ENCODE peak calls at places on chromosomes 4 and X, in four cellular contexts. One of them, this sample, is unnamed.

GRCh38 chr4:101258782-101259353 is 88.5 kb downstream of the PPP3CA start:
- DNase-seq in HepG2: no peak
- DNase-seq in HCT116: no peak
- DNase-seq in K562: no peak
- DNase-seq in this sample: no peak

GRCh38 chrX:57453901-57454300 is 137.9 kb upstream of the ZXDB start:
- DNase-seq in HepG2: peak; percentile 28
- DNase-seq in K562: peak; percentile 12
- DNase-seq in HCT116: no peak
- DNase-seq in this sample: peak; percentile 3

GRCh38 chr4:88609387-88609786 is 17.1 kb downstream of the HERC3 start:
- DNase-seq in HCT116: no peak
- DNase-seq in K562: peak; percentile 12
- DNase-seq in HepG2: no peak
- DNase-seq in this sample: no peak

GRCh38 chr4:174012135-174012923 is 271.1 kb downstream of the FBXO8 start:
- DNase-seq in HepG2: no peak
- DNase-seq in HCT116: no peak
- DNase-seq in K562: no peak
- DNase-seq in this sample: no peak

GRCh38 chrX:118523920-118524319 is 28.3 kb downstream of the DOCK11 start:
- DNase-seq in HCT116: no peak
- DNase-seq in K562: no peak
- DNase-seq in HepG2: no peak
- DNase-seq in this sample: no peak

GRCh38 chr4:71941001-71941400 is 90.8 kb upstream of the NPFFR2 start:
- DNase-seq in HepG2: peak; percentile 1
- DNase-seq in HCT116: peak; percentile 1
- DNase-seq in K562: peak; percentile 21
- DNase-seq in this sample: peak; percentile 17

GRCh38 chr4:74840931-74841330 is 46.6 kb upstream of the BTC start:
- DNase-seq in K562: no peak
- DNase-seq in HCT116: no peak
- DNase-seq in HepG2: no peak
- DNase-seq in this sample: no peak

GRCh38 chr4:100348472-100348871 is 158.2 kb upstream of the DDIT4L start:
- DNase-seq in HCT116: peak; percentile 88
- DNase-seq in HepG2: peak; percentile 2
- DNase-seq in K562: no peak
- DNase-seq in this sample: no peak

GRCh38 chr4:57309658-57310057 is 199.5 kb upstream of the IGFBP7 start:
- DNase-seq in HepG2: no peak
- DNase-seq in K562: no peak
- DNase-seq in HCT116: no peak
- DNase-seq in this sample: no peak

GRCh38 chrX:9110808-9111207 is 76.9 kb upstream of the FAM9B start:
- DNase-seq in HCT116: no peak
- DNase-seq in HepG2: no peak
- DNase-seq in K562: no peak
- DNase-seq in this sample: no peak

GRCh38 chrX:48076343-48076742 is 4.9 kb upstream of the ZNF630 start:
- DNase-seq in HCT116: no peak
- DNase-seq in K562: no peak
- DNase-seq in HepG2: no peak
- DNase-seq in this sample: no peak

GRCh38 chrX:38868941-38869378 is 67.7 kb downstream of the MID1IP1 start:
- DNase-seq in HepG2: no peak
- DNase-seq in K562: no peak
- DNase-seq in HCT116: no peak
- DNase-seq in this sample: no peak

GRCh38 chr4:67751260-67751659 is 2.9 kb downstream of the GNRHR start:
- DNase-seq in HepG2: no peak
- DNase-seq in HCT116: no peak
- DNase-seq in K562: no peak
- DNase-seq in this sample: no peak

GRCh38 chr4:149836546-149836945 is 20.9 kb upstream of the IQCM start:
- DNase-seq in HepG2: no peak
- DNase-seq in HCT116: no peak
- DNase-seq in K562: no peak
- DNase-seq in this sample: no peak

GRCh38 chr4:189046642-189047041 is 894.0 kb upstream of the FRG1 start:
- DNase-seq in HCT116: no peak
- DNase-seq in HepG2: no peak
- DNase-seq in K562: no peak
- DNase-seq in this sample: no peak

GRCh38 chrX:8955521-8955920 is 78.4 kb downstream of the FAM9B start:
- DNase-seq in HCT116: no peak
- DNase-seq in K562: no peak
- DNase-seq in HepG2: no peak
- DNase-seq in this sample: no peak

GRCh38 chr4:7394681-7395451 is 39.9 kb downstream of the PSAPL1 start:
- DNase-seq in HCT116: no peak
- DNase-seq in K562: no peak
- DNase-seq in HepG2: no peak
- DNase-seq in this sample: peak; percentile 29

GRCh38 chr4:185179488-185179887 is 24.3 kb downstream of the CFAP97 start:
- DNase-seq in HepG2: no peak
- DNase-seq in K562: no peak
- DNase-seq in HCT116: no peak
- DNase-seq in this sample: no peak

GRCh38 chr4:80386281-80386886 is 50.9 kb downstream of the CFAP299 start:
- DNase-seq in HCT116: no peak
- DNase-seq in HepG2: no peak
- DNase-seq in K562: no peak
- DNase-seq in this sample: no peak

GRCh38 chrX:16786791-16787735 is 797 bp downstream of the TXLNG start:
- DNase-seq in HepG2: no peak
- DNase-seq in HCT116: no peak
- DNase-seq in K562: peak; percentile 62
- DNase-seq in this sample: peak; percentile 68

GRCh38 chr4:52833941-52834525 is 28.1 kb upstream of the RASL11B start:
- DNase-seq in HepG2: no peak
- DNase-seq in HCT116: no peak
- DNase-seq in K562: no peak
- DNase-seq in this sample: no peak

GRCh38 chrX:150765782-150766350 is 72.7 kb downstream of the MTMR1 start:
- DNase-seq in HCT116: no peak
- DNase-seq in K562: no peak
- DNase-seq in HepG2: no peak
- DNase-seq in this sample: no peak

GRCh38 chr4:39526283-39526682 is 956 bp downstream of the UGDH start:
- DNase-seq in HepG2: no peak
- DNase-seq in HCT116: no peak
- DNase-seq in K562: peak; percentile 11
- DNase-seq in this sample: peak; percentile 13

GRCh38 chrX:1807301-1807731 is 192.5 kb downstream of the ASMT start:
- DNase-seq in HCT116: no peak
- DNase-seq in HepG2: no peak
- DNase-seq in K562: no peak
- DNase-seq in this sample: no peak

GRCh38 chr4:117467404-117467803 is 382.0 kb upstream of the TRAM1L1 start:
- DNase-seq in HepG2: no peak
- DNase-seq in K562: no peak
- DNase-seq in HCT116: no peak
- DNase-seq in this sample: no peak

GRCh38 chr4:108492816-108493595 is 127.4 kb upstream of the RPL34 start:
- DNase-seq in HCT116: peak; percentile 21
- DNase-seq in HepG2: peak; percentile 16
- DNase-seq in K562: peak; percentile 12
- DNase-seq in this sample: peak; percentile 19

GRCh38 chr4:72006576-72006975 is 25.2 kb upstream of the NPFFR2 start:
- DNase-seq in HepG2: no peak
- DNase-seq in K562: no peak
- DNase-seq in HCT116: no peak
- DNase-seq in this sample: no peak

GRCh38 chr4:94507708-94508107 is 56.0 kb downstream of the PDLIM5 start:
- DNase-seq in HepG2: peak; percentile 23
- DNase-seq in HCT116: peak; percentile 82
- DNase-seq in K562: peak; percentile 43
- DNase-seq in this sample: no peak

GRCh38 chr4:151599876-151600275 is 160.9 kb downstream of the GATB start:
- DNase-seq in HCT116: no peak
- DNase-seq in HepG2: no peak
- DNase-seq in K562: no peak
- DNase-seq in this sample: no peak

GRCh38 chr4:176753049-176753448 is 39.7 kb downstream of the VEGFC start:
- DNase-seq in HepG2: no peak
- DNase-seq in HCT116: no peak
- DNase-seq in K562: no peak
- DNase-seq in this sample: no peak

GRCh38 chr4:2396781-2397368 is 21.6 kb downstream of the ZFYVE28 start:
- DNase-seq in HepG2: no peak
- DNase-seq in HCT116: no peak
- DNase-seq in K562: no peak
- DNase-seq in this sample: no peak

GRCh38 chr4:61068745-61069144 is 131.4 kb upstream of the ADGRL3 start:
- DNase-seq in K562: no peak
- DNase-seq in HepG2: no peak
- DNase-seq in HCT116: no peak
- DNase-seq in this sample: no peak

GRCh38 chrX:154484255-154485149 is 1.9 kb downstream of the UBL4A start:
- DNase-seq in HCT116: no peak
- DNase-seq in K562: peak; percentile 80
- DNase-seq in HepG2: no peak
- DNase-seq in this sample: no peak

GRCh38 chr4:26227827-26228226 is 93.0 kb upstream of the RBPJ start:
- DNase-seq in K562: no peak
- DNase-seq in HCT116: no peak
- DNase-seq in HepG2: no peak
- DNase-seq in this sample: no peak

GRCh38 chr4:188976644-188977115 is 837.4 kb downstream of the TRIML1 start:
- DNase-seq in HCT116: no peak
- DNase-seq in HepG2: no peak
- DNase-seq in K562: no peak
- DNase-seq in this sample: no peak

GRCh38 chr4:100118213-100118612 is 72.1 kb downstream of the DDIT4L start:
- DNase-seq in K562: no peak
- DNase-seq in HCT116: no peak
- DNase-seq in HepG2: no peak
- DNase-seq in this sample: no peak

GRCh38 chrX:136199365-136199764 is 51.8 kb downstream of the MAP7D3 start:
- DNase-seq in HCT116: no peak
- DNase-seq in HepG2: no peak
- DNase-seq in K562: no peak
- DNase-seq in this sample: no peak

GRCh38 chrX:136198010-136198409 is 50.7 kb downstream of the FHL1 start:
- DNase-seq in HepG2: no peak
- DNase-seq in K562: no peak
- DNase-seq in HCT116: no peak
- DNase-seq in this sample: no peak

GRCh38 chrX:136196691-136197155 is 49.4 kb downstream of the FHL1 start:
- DNase-seq in HepG2: no peak
- DNase-seq in HCT116: no peak
- DNase-seq in K562: no peak
- DNase-seq in this sample: no peak

GRCh38 chrX:136200466-136200865 is 50.7 kb downstream of the MAP7D3 start:
- DNase-seq in HepG2: no peak
- DNase-seq in HCT116: no peak
- DNase-seq in K562: peak; percentile 51
- DNase-seq in this sample: no peak

DNA sequence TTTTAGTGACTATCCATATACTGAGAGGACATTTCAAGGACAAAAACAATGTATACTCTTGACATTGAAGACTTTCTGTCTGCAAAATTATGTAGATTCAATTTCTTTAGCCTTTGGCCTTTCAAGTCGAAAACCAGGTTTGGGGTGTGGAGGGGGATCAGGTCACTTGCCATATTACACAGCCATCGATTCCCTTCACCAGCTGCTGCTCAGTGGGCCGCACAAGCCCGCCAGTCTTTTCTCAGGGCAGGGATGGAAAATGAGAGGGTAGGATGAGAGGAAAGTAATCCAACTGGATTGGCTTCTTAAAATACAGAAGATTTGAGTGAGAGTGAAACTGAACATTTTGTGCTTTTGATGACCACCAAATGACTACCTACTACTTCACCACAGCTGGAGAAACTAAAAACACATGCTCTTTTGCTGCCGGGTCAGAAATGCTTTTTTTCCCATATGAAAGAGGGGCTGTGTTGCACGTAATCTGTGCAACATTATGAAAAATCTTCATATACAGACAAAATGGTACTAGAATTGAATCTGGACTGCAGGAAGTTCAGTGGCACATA is 51.4 kb downstream of the FHL1 start:
- DNase-seq in HepG2: no peak
- DNase-seq in K562: no peak
- DNase-seq in HCT116: no peak
- DNase-seq in this sample: no peak
- TF ChIP-seq ELF1 in HepG2: no peak
- TF ChIP-seq ELF1 in K562: no peak
- TF ChIP-seq ELF1 in HCT116: no peak
- TF ChIP-seq ELF1 in this sample: no peak

DNA sequence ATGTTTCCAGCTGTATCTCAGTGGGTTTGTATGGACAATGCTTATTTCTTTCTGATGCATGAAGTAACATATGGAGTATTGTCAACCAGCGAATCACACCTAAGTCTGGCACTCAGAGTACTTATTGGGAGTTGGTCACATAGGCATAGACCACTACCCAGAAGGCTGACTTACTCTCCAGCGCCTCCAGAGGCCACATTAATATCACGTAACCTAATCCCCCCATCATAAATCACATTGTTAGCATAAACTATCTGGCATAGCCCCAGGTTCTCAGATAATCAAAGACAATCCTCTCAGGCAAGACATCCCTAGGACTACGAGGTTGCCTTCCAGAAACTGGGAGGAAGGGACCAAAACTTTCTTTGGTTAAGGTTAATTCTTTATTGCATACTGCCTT is 560.5 kb upstream of the PABPC4L start:
- DNase-seq in HepG2: peak; percentile 1
- DNase-seq in K562: no peak
- DNase-seq in HCT116: no peak
- DNase-seq in this sample: peak; percentile 4
- TF ChIP-seq POLR2AphosphoS5 in HepG2: no peak
- TF ChIP-seq POLR2AphosphoS5 in K562: no peak
- TF ChIP-seq POLR2AphosphoS5 in HCT116: no peak
- TF ChIP-seq POLR2AphosphoS5 in this sample: no peak

GRCh38 chr4:158316264-158316663 is 106.0 kb downstream of the TMEM144 start:
- DNase-seq in HCT116: no peak
- DNase-seq in K562: no peak
- DNase-seq in HepG2: no peak
- DNase-seq in this sample: no peak

GRCh38 chr4:158313566-158313965 is 103.3 kb downstream of the TMEM144 start:
- DNase-seq in HepG2: no peak
- DNase-seq in K562: no peak
- DNase-seq in HCT116: no peak
- DNase-seq in this sample: no peak

GRCh38 chr4:158314756-158315487 is 104.6 kb downstream of the TMEM144 start:
- DNase-seq in K562: no peak
- DNase-seq in HepG2: no peak
- DNase-seq in HCT116: no peak
- DNase-seq in this sample: no peak

GRCh38 chr4:158319880-158320279 is 109.6 kb downstream of the TMEM144 start:
- DNase-seq in HCT116: no peak
- DNase-seq in HepG2: no peak
- DNase-seq in K562: no peak
- DNase-seq in this sample: no peak

GRCh38 chr4:158315706-158316105 is 105.4 kb downstream of the TMEM144 start:
- DNase-seq in K562: no peak
- DNase-seq in HepG2: no peak
- DNase-seq in HCT116: no peak
- DNase-seq in this sample: no peak
- TF ChIP-seq ELF1 in K562: no peak
- TF ChIP-seq ELF1 in HepG2: no peak
- TF ChIP-seq ELF1 in HCT116: no peak
- TF ChIP-seq ELF1 in this sample: no peak

GRCh38 chr4:55876387-55876786 is 22.9 kb downstream of the EXOC1 start:
- DNase-seq in HepG2: no peak
- DNase-seq in HCT116: no peak
- DNase-seq in K562: no peak
- DNase-seq in this sample: no peak
- TF ChIP-seq POLR2AphosphoS5 in HepG2: no peak
- TF ChIP-seq POLR2AphosphoS5 in HCT116: no peak
- TF ChIP-seq POLR2AphosphoS5 in K562: no peak
- TF ChIP-seq POLR2AphosphoS5 in this sample: no peak

This sample was measured in SK-N-SH.